ENCODE peak calls at places on chromosomes 7 and 10, in four cellular contexts. One of them, this sample, is unnamed.
A peak's percentile ranks its signal among the peaks of the same experiment; 100 is the strongest.

GRCh38 chr7:100157334-100158228 is 942 bp downstream of the TRAPPC14 start:
- DNase-seq in tibial nerve: no peak
- DNase-seq in fibroblast of lung: peak; percentile 48
- DNase-seq in neural progenitor cell: peak; percentile 36
- DNase-seq in this sample: no peak

GRCh38 chr10:124737708-124738107 is 6.5 kb downstream of the FAM53B start:
- DNase-seq in neural progenitor cell: no peak
- DNase-seq in tibial nerve: no peak
- DNase-seq in fibroblast of lung: no peak
- DNase-seq in this sample: no peak

GRCh38 chr7:134046594-134047128 is 80.5 kb upstream of the LRGUK start:
- DNase-seq in fibroblast of lung: no peak
- DNase-seq in tibial nerve: no peak
- DNase-seq in neural progenitor cell: no peak
- DNase-seq in this sample: no peak

GRCh38 chr7:27182285-27182827 is 2.7 kb downstream of the HOXA11 start:
- DNase-seq in fibroblast of lung: no peak
- DNase-seq in neural progenitor cell: no peak
- DNase-seq in tibial nerve: no peak
- DNase-seq in this sample: no peak

GRCh38 chr10:131750973-131751826 is 149.6 kb upstream of the PPP2R2D start:
- DNase-seq in tibial nerve: no peak
- DNase-seq in fibroblast of lung: no peak
- DNase-seq in neural progenitor cell: peak; percentile 66
- DNase-seq in this sample: no peak

GRCh38 chr7:74302745-74303221 is 13.6 kb downstream of the CLIP2 start:
- DNase-seq in fibroblast of lung: no peak
- DNase-seq in tibial nerve: no peak
- DNase-seq in neural progenitor cell: no peak
- DNase-seq in this sample: no peak

GRCh38 chr7:127765150-127765549 is 113.2 kb downstream of the SND1 start:
- DNase-seq in fibroblast of lung: no peak
- DNase-seq in tibial nerve: no peak
- DNase-seq in neural progenitor cell: no peak
- DNase-seq in this sample: no peak

GRCh38 chr10:86652361-86653202 is 1.8 kb upstream of the OPN4 start:
- DNase-seq in tibial nerve: no peak
- DNase-seq in fibroblast of lung: peak; percentile 23
- DNase-seq in neural progenitor cell: peak; percentile 36
- DNase-seq in this sample: no peak

GRCh38 chr10:377228-377627 is 242.0 kb downstream of the ZMYND11 start:
- DNase-seq in tibial nerve: no peak
- DNase-seq in neural progenitor cell: no peak
- DNase-seq in fibroblast of lung: no peak
- DNase-seq in this sample: no peak

GRCh38 chr10:5596611-5597341 is 69.6 kb downstream of the ASB13 start:
- DNase-seq in tibial nerve: no peak
- DNase-seq in neural progenitor cell: no peak
- DNase-seq in fibroblast of lung: no peak
- DNase-seq in this sample: no peak

GRCh38 chr7:52659178-52659577 is 376.3 kb upstream of the POM121L12 start:
- DNase-seq in tibial nerve: no peak
- DNase-seq in fibroblast of lung: no peak
- DNase-seq in neural progenitor cell: no peak
- DNase-seq in this sample: no peak

DNA sequence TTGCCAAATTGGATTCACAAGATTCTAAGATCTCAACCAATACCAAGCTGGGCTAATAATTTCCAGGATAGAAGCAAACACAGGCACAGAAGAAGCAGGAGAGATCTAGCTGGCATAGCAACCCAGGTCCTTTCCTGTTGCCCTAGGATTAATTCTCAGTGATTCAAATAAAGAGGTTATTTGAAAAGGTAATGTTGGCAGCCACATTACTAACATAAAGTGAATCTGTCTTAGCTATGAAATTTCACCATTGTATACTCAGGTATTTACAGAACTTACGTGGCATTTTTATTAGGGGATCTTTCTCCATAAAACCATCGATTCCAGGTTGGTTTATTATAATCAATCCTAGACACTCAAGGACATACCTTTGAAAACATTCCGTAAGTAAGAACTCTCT is 379.3 kb upstream of the POM121L12 start:
- DNase-seq in fibroblast of lung: no peak
- DNase-seq in neural progenitor cell: no peak
- DNase-seq in tibial nerve: no peak
- DNase-seq in this sample: no peak
- H3K9me3 ChIP-seq in fibroblast of lung: no peaks in the 10 kb centered on the region
- H3K9me3 ChIP-seq in neural progenitor cell: no peaks in the 10 kb centered on the region
- H3K9me3 ChIP-seq in tibial nerve: peaks cover 3% of the 10 kb centered on the region
- H3K9me3 ChIP-seq in this sample: no peaks in the 10 kb centered on the region

DNA sequence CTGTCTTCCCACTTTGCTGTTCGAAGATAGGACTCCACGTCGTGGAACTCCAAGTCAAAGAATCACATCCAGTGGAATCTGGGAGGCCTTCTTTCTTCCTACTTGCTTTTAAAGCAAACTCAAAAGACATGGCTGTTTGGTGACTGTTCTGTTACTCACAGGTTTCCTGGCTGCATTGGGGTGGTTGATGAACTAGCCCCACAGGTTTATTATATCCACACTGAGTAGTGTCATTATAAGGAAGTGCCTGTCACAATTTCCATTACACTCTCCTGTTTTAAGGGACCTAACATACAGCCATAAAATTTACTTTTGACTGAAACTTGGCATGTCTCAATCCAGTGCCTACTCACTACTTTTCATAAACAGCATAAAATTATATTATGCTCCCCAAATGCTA is 287.3 kb upstream of the SP4 start:
- DNase-seq in neural progenitor cell: no peak
- DNase-seq in fibroblast of lung: no peak
- DNase-seq in tibial nerve: no peak
- DNase-seq in this sample: no peak
- H3K9me3 ChIP-seq in neural progenitor cell: no peaks in the 10 kb centered on the region
- H3K9me3 ChIP-seq in fibroblast of lung: no peaks in the 10 kb centered on the region
- H3K9me3 ChIP-seq in tibial nerve: no peaks in the 10 kb centered on the region
- H3K9me3 ChIP-seq in this sample: no peaks in the 10 kb centered on the region

DNA sequence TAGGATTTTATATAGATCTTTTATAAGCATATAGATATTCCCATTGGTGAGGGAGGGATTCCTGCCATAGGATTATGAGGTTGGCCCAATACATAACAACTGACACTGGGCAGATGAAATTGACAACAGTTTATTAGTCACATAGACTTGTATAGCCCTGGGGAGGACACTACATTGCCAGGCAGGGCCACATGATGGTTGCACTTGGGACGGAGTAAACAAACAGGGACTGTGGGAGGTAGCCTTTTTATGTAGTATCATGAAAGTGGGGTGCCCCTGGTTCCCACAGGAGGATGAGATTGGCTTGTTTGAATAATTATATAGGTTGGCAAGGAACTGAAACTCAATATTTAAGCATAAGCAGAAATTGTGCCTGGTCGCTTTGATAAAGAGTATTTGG is 23.5 kb downstream of the TRIM24 start:
- DNase-seq in tibial nerve: no peak
- DNase-seq in neural progenitor cell: no peak
- DNase-seq in fibroblast of lung: no peak
- DNase-seq in this sample: no peak
- H3K9me3 ChIP-seq in tibial nerve: no peaks in the 10 kb centered on the region
- H3K9me3 ChIP-seq in neural progenitor cell: no peaks in the 10 kb centered on the region
- H3K9me3 ChIP-seq in fibroblast of lung: no peaks in the 10 kb centered on the region
- H3K9me3 ChIP-seq in this sample: no peaks in the 10 kb centered on the region

GRCh38 chr7:157740251-157740650 is 403.4 kb downstream of the DNAJB6 start:
- DNase-seq in neural progenitor cell: no peak
- DNase-seq in fibroblast of lung: no peak
- DNase-seq in tibial nerve: no peak
- DNase-seq in this sample: no peak
- H3K9me3 ChIP-seq in neural progenitor cell: no peaks in the 10 kb centered on the region
- H3K9me3 ChIP-seq in fibroblast of lung: no peaks in the 10 kb centered on the region
- H3K9me3 ChIP-seq in tibial nerve: no peaks in the 10 kb centered on the region
- H3K9me3 ChIP-seq in this sample: no peaks in the 10 kb centered on the region

DNA sequence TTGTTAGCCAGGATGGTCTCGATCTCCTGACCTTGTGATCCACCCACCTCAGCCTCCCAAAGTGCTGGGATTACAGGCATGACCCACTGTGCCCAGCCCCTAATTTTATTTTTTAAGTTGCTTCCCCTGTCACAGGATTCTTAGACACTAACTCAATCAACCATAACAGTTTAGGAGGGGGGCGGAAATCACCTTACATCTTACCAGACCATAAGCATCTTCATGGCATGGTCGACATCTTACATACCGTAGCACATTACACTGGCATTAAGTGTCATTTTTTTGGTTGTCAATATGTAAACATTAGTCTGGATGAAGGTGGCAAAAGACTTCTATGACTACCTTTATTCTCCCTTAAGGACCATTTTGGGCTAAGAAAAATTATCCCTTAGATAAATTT is 95.6 kb downstream of the TRIM24 start:
- DNase-seq in neural progenitor cell: no peak
- DNase-seq in tibial nerve: no peak
- DNase-seq in fibroblast of lung: no peak
- DNase-seq in this sample: no peak
- H3K9me3 ChIP-seq in neural progenitor cell: peaks cover 18% of the 10 kb centered on the region
- H3K9me3 ChIP-seq in tibial nerve: no peaks in the 10 kb centered on the region
- H3K9me3 ChIP-seq in fibroblast of lung: no peaks in the 10 kb centered on the region
- H3K9me3 ChIP-seq in this sample: peaks cover 22% of the 10 kb centered on the region

GRCh38 chr7:158192184-158192835 is 395.3 kb downstream of the PTPRN2 start:
- DNase-seq in neural progenitor cell: no peak
- DNase-seq in tibial nerve: no peak
- DNase-seq in fibroblast of lung: no peak
- DNase-seq in this sample: no peak

GRCh38 chr7:158193446-158193845 is 394.2 kb downstream of the PTPRN2 start:
- DNase-seq in tibial nerve: no peak
- DNase-seq in fibroblast of lung: no peak
- DNase-seq in neural progenitor cell: no peak
- DNase-seq in this sample: no peak

GRCh38 chr7:158192956-158193355 is 394.7 kb downstream of the PTPRN2 start:
- DNase-seq in fibroblast of lung: no peak
- DNase-seq in neural progenitor cell: no peak
- DNase-seq in tibial nerve: no peak
- DNase-seq in this sample: no peak

GRCh38 chr7:158191671-158192070 is 396.0 kb downstream of the PTPRN2 start:
- DNase-seq in fibroblast of lung: no peak
- DNase-seq in neural progenitor cell: no peak
- DNase-seq in tibial nerve: no peak
- DNase-seq in this sample: no peak

GRCh38 chr7:158194365-158194900 is 393.2 kb downstream of the PTPRN2 start:
- DNase-seq in tibial nerve: no peak
- DNase-seq in neural progenitor cell: no peak
- DNase-seq in fibroblast of lung: no peak
- DNase-seq in this sample: no peak
- H3K9me3 ChIP-seq in tibial nerve: no peaks in the 10 kb centered on the region
- H3K9me3 ChIP-seq in neural progenitor cell: no peaks in the 10 kb centered on the region
- H3K9me3 ChIP-seq in fibroblast of lung: no peaks in the 10 kb centered on the region
- H3K9me3 ChIP-seq in this sample: no peaks in the 10 kb centered on the region

DNA sequence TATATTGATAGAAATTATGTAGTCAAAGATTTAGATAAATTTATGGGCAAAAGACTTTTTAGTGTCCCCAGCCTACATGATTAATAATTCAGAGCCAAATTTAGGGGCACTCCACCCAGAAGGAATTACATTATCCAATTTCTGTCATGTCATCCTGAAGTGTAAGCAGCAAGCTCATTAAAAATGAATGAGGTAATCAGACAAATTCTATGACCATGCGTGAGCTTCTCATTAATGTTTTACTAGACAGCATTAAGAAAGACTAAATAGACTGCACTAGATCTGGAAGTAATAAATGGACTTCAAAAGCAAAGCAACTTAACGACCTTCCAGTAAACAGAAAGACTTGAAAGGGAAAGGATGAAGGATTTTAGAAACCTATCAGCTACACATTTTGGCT is 22.7 kb upstream of the TRUB1 start:
- DNase-seq in fibroblast of lung: no peak
- DNase-seq in neural progenitor cell: no peak
- DNase-seq in tibial nerve: no peak
- DNase-seq in this sample: no peak
- H3K9me3 ChIP-seq in fibroblast of lung: no peaks in the 10 kb centered on the region
- H3K9me3 ChIP-seq in neural progenitor cell: no peaks in the 10 kb centered on the region
- H3K9me3 ChIP-seq in tibial nerve: no peaks in the 10 kb centered on the region
- H3K9me3 ChIP-seq in this sample: no peaks in the 10 kb centered on the region

DNA sequence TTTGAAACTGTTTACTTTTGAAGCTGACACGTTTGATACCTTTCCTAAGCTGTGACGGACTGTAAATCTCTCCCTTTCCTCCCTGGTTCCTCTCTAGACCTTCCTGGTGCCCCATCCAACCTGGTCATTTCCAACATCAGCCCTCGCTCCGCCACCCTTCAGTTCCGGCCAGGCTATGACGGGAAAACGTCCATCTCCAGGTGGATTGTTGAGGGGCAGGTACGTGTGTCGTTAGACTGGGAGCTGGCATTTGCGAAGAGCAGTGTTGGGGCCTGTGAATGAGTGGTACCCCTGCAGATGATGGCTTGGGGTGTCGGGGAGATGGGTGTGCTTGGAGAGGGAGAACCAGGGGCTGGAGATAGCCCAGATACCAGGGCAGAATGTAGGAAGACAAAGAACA is 602.7 kb upstream of the FOXK1 start:
- DNase-seq in tibial nerve: no peak
- DNase-seq in neural progenitor cell: no peak
- DNase-seq in fibroblast of lung: no peak
- DNase-seq in this sample: no peak
- H3K9me3 ChIP-seq in tibial nerve: no peaks in the 10 kb centered on the region
- H3K9me3 ChIP-seq in neural progenitor cell: no peaks in the 10 kb centered on the region
- H3K9me3 ChIP-seq in fibroblast of lung: no peaks in the 10 kb centered on the region
- H3K9me3 ChIP-seq in this sample: no peaks in the 10 kb centered on the region

DNA sequence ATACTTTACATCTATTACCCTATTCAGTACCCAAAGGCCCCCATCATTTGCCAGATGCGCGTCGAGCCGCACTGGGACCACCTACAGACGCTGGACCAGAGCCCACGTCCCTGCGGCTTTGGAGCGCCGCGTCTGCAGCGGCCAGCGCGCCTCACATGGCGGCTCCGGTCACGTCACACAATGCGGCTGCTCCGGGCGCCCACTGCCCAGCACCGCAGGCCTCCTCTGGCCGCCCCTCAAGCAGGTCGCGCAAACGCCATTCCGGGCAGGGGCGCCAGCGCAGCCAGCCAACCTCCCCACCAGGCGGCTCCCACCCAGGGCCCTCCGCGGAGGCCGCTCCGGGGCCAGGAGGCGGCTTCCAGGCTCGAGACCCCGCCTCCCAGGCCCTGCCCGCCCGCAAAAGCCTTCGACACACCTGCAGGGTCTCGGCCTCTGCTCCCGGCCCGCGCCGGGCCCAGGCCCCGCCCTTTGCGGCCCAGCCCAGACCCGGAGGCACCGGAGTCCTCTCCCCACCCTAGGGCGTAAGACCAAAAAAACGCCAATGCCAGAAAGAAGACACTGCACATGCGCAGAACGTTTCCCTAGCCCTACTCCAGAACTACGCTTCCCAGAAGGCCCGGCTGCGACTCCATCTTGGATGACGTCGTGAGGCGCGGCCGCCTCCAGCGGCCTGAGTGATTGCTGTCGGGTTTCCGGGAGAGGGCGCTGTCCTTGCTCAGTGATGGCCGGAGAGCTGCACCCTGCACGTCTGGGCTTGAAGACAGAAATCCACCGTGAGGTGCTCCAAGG is at the start of gene ZNF25:
- DNase-seq in tibial nerve: peak; percentile 97
- DNase-seq in neural progenitor cell: peak; percentile 99
- DNase-seq in fibroblast of lung: peak; percentile 95
- DNase-seq in this sample: peak; percentile 88
- H3K9me3 ChIP-seq in tibial nerve: no peaks in the 10 kb centered on the region
- H3K9me3 ChIP-seq in neural progenitor cell: no peaks in the 10 kb centered on the region
- H3K9me3 ChIP-seq in fibroblast of lung: no peaks in the 10 kb centered on the region
- H3K9me3 ChIP-seq in this sample: no peaks in the 10 kb centered on the region